ENCODE peak calls at places on chromosomes 2 and 18, in eight cellular contexts. J, F, C, S, U, T, O and W are unnamed samples.

GRCh38 chr2:33510589-33510968 is 34.1 kb downstream of the RASGRP3 start:
- DNase-seq in J (no peak), F (no peak), C (no peak), S (no peak), U (no peak), T (no peak), O (no peak), W (no peak)

GRCh38 chr2:151543898-151544297 is 134.2 kb downstream of the RIF1 start:
- DNase-seq in J (no peak), F (no peak), C (no peak), S (no peak), U (no peak), T (no peak), O (no peak), W (no peak)

GRCh38 chr18:74472312-74472711 is 15.2 kb upstream of the DIPK1C start:
- DNase-seq in J (no peak), F (no peak), C (no peak), S (no peak), U (no peak), T (no peak), O (no peak), W (no peak)

GRCh38 chr2:177184606-177185005 is 28.0 kb upstream of the HNRNPA3 start:
- DNase-seq in J (no peak), F (no peak), C (no peak), S (no peak), U (no peak), T (no peak), O (no peak), W (no peak)

GRCh38 chr2:5673861-5674240 is 18.3 kb upstream of the SOX11 start:
- DNase-seq in J (no peak), F (no peak), C (no peak), S (no peak), U (no peak), T (no peak), O (no peak), W (no peak)

GRCh38 chr2:20351555-20352229 is 1.0 kb upstream of the PUM2 start:
- DNase-seq in J (no peak), F (no peak), C (no peak), S (no peak), U (no peak), T (no peak), O (no peak), W (no peak)

GRCh38 chr2:61967262-61967661 is 61.8 kb downstream of the COMMD1 start:
- DNase-seq in J (no peak), F (no peak), C (no peak), S (no peak), U (no peak), T (no peak), O (no peak), W (no peak)

GRCh38 chr2:8676915-8677645 is 4.8 kb upstream of the ID2 start:
- DNase-seq in J (no peak), F (no peak), C (no peak), S (no peak), U (peak), T (peak), O (no peak), W (no peak)

GRCh38 chr2:218389333-218390150 is 7.5 kb downstream of the SLC11A1 start:
- DNase-seq in J (no peak), F (no peak), C (no peak), S (no peak), U (no peak), T (no peak), O (peak), W (no peak)

GRCh38 chr2:195312662-195313061 is 344.4 kb upstream of the SLC39A10 start:
- DNase-seq in J (no peak), F (no peak), C (no peak), S (no peak), U (no peak), T (no peak), O (no peak), W (no peak)

GRCh38 chr2:188983427-188984101 is 9.4 kb downstream of the COL3A1 start:
- DNase-seq in J (no peak), F (no peak), C (peak), S (peak), U (no peak), T (no peak), O (no peak), W (no peak)

GRCh38 chr2:174343343-174343637 is 8.5 kb downstream of the SP9 start:
- DNase-seq in J (no peak), F (no peak), C (no peak), S (no peak), U (no peak), T (no peak), O (no peak), W (no peak)

GRCh38 chr2:218002103-218002502 is 692 bp downstream of the TNS1 start:
- DNase-seq in J (no peak), F (no peak), C (no peak), S (no peak), U (no peak), T (no peak), O (no peak), W (no peak)

GRCh38 chr2:45904267-45904921 is 252.9 kb downstream of the PRKCE start:
- DNase-seq in J (no peak), F (no peak), C (peak), S (no peak), U (no peak), T (no peak), O (no peak), W (no peak)

GRCh38 chr2:161423351-161424178 is 7.5 kb downstream of the TBR1 start:
- DNase-seq in J (no peak), F (no peak), C (no peak), S (no peak), U (no peak), T (peak), O (peak), W (no peak)

GRCh38 chr2:20184067-20184938 is 40.6 kb downstream of the SDC1 start:
- DNase-seq in J (no peak), F (peak), C (no peak), S (no peak), U (no peak), T (no peak), O (no peak), W (no peak)

GRCh38 chr18:47254341-47254939 is 3.0 kb upstream of the SKOR2 start:
- DNase-seq in J (no peak), F (no peak), C (no peak), S (no peak), U (no peak), T (peak), O (peak), W (no peak)

GRCh38 chr18:32086866-32087265 is 4.8 kb upstream of the RNF138 start:
- DNase-seq in J (no peak), F (no peak), C (no peak), S (no peak), U (no peak), T (no peak), O (no peak), W (no peak)

GRCh38 chr2:30688956-30689401 is 118.3 kb downstream of the CAPN13 start:
- DNase-seq in J (no peak), F (no peak), C (no peak), S (no peak), U (no peak), T (peak), O (no peak), W (no peak)

GRCh38 chr2:98148968-98149697 is 62.2 kb downstream of the VWA3B start:
- DNase-seq in J (no peak), F (no peak), C (peak), S (no peak), U (peak), T (no peak), O (no peak), W (no peak)

GRCh38 chr2:216873573-216873972 is 13.7 kb upstream of the TNP1 start:
- DNase-seq in J (no peak), F (no peak), C (no peak), S (no peak), U (no peak), T (no peak), O (no peak), W (no peak)

GRCh38 chr2:149090706-149091105 is 52.2 kb downstream of the LYPD6B start:
- DNase-seq in J (no peak), F (no peak), C (no peak), S (no peak), U (no peak), T (no peak), O (no peak), W (no peak)

GRCh38 chr2:5035134-5035533 is 657.0 kb upstream of the SOX11 start:
- DNase-seq in J (no peak), F (no peak), C (no peak), S (no peak), U (no peak), T (no peak), O (no peak), W (no peak)

GRCh38 chr2:176934869-176935415 is 277.7 kb upstream of the HNRNPA3 start:
- DNase-seq in J (no peak), F (no peak), C (no peak), S (no peak), U (no peak), T (no peak), O (no peak), W (no peak)

GRCh38 chr2:232444409-232445148 is 11.4 kb upstream of the ALPI start:
- DNase-seq in J (peak), F (peak), C (no peak), S (no peak), U (no peak), T (peak), O (no peak), W (no peak)

GRCh38 chr2:29259221-29259620 is 144.0 kb downstream of the CLIP4 start:
- DNase-seq in J (no peak), F (no peak), C (no peak), S (no peak), U (no peak), T (no peak), O (no peak), W (no peak)

GRCh38 chr18:46917808-46918600 is 602 bp downstream of the KATNAL2 start:
- DNase-seq in J (peak), F (no peak), C (no peak), S (no peak), U (no peak), T (peak), O (no peak), W (no peak)

GRCh38 chr2:54614815-54615214 is 108.6 kb upstream of the EML6 start:
- DNase-seq in J (no peak), F (no peak), C (no peak), S (no peak), U (no peak), T (no peak), O (no peak), W (no peak)

GRCh38 chr2:164840930-164841718 is 499 bp downstream of the COBLL1 start:
- DNase-seq in J (peak), F (peak), C (no peak), S (no peak), U (peak), T (peak), O (peak), W (no peak)

GRCh38 chr2:127576433-127577207 is 41.1 kb downstream of the MYO7B start:
- DNase-seq in J (peak), F (no peak), C (peak), S (peak), U (peak), T (peak), O (peak), W (no peak)

GRCh38 chr2:218031771-218032257 is 29.0 kb upstream of the TNS1 start:
- DNase-seq in J (no peak), F (no peak), C (no peak), S (no peak), U (peak), T (peak), O (peak), W (no peak)

GRCh38 chr2:64019083-64019974 is at the start of gene VPS54:
- DNase-seq in J (peak), F (peak), C (no peak), S (no peak), U (peak), T (peak), O (peak), W (peak)

GRCh38 chr18:50644807-50645206 is 84.9 kb downstream of the MAPK4 start:
- DNase-seq in J (no peak), F (peak), C (no peak), S (no peak), U (peak), T (no peak), O (no peak), W (no peak)

GRCh38 chr2:36294290-36294689 is 61.3 kb upstream of the CRIM1 start:
- DNase-seq in J (no peak), F (no peak), C (no peak), S (no peak), U (no peak), T (no peak), O (no peak), W (no peak)

GRCh38 chr18:2240311-2240705 is 331.0 kb downstream of the METTL4 start:
- DNase-seq in J (no peak), F (no peak), C (peak), S (no peak), U (no peak), T (no peak), O (no peak), W (no peak)

GRCh38 chr2:71609441-71609840 is 156.1 kb downstream of the DYSF start:
- DNase-seq in J (no peak), F (no peak), C (no peak), S (no peak), U (peak), T (no peak), O (peak), W (no peak)